ENCODE peak calls at places on chromosomes 5 and 9, in seven cellular contexts. E is tibial artery; T is stimulated activated naive B cell treated with anti-CD40 and anti-IgM and Interleukin-4, amounts not matched to agents 10 μg/mL and 1 μg/mL and 100 μg/mL, for 72 hours; Y is endothelial cell; L is HS-5; X is fibroblast of lung; S is neural progenitor cell. F is an unnamed sample.

GRCh38 chr9:126615791-126616447 is 2.2 kb downstream of the LMX1B start:
- DNase-seq in T (no peak), L (no peak), X (no peak), S (peak), E (no peak), Y (no peak), F (no peak)

GRCh38 chr9:87792831-87793288 is 66.9 kb downstream of the CTSL start:
- DNase-seq in E (peak), L (peak), T (peak), S (no peak), Y (no peak), X (peak), F (peak)

GRCh38 chr9:117307701-117308100 is 107.2 kb downstream of the ASTN2 start:
- DNase-seq in E (no peak), Y (no peak), X (no peak), T (no peak), S (no peak), L (no peak), F (no peak)

GRCh38 chr9:438961-439768 is 224.5 kb downstream of the DOCK8 start:
- DNase-seq in Y (no peak), S (no peak), T (no peak), L (no peak), E (no peak), X (no peak), F (no peak)

GRCh38 chr5:154058055-154059038 is 19.6 kb downstream of the MFAP3 start:
- DNase-seq in X (peak), Y (no peak), L (no peak), E (no peak), T (no peak), S (no peak), F (no peak)

GRCh38 chr9:6040077-6040476 is 24.7 kb upstream of the RANBP6 start:
- DNase-seq in E (no peak), S (no peak), Y (no peak), T (no peak), X (no peak), L (no peak), F (no peak)

GRCh38 chr9:124784503-124784902 is 7.6 kb downstream of the OLFML2A start:
- DNase-seq in X (no peak), Y (no peak), S (no peak), T (no peak), E (no peak), L (no peak), F (no peak)

GRCh38 chr9:70465398-70465797 is 50.9 kb upstream of the KLF9 start:
- DNase-seq in T (no peak), S (no peak), Y (no peak), E (no peak), L (no peak), X (no peak), F (no peak)

GRCh38 chr5:30874234-30875034 is 319.1 kb upstream of the CDH6 start:
- DNase-seq in S (no peak), L (no peak), E (no peak), T (no peak), Y (no peak), X (no peak), F (no peak)

GRCh38 chr9:134032456-134033222 is 7.4 kb downstream of the BRD3OS start:
- DNase-seq in S (no peak), L (no peak), X (no peak), E (no peak), T (no peak), Y (no peak), F (no peak)

GRCh38 chr9:105877719-105878118 is 183.4 kb downstream of the TMEM38B start:
- DNase-seq in S (peak), L (no peak), T (no peak), X (no peak), E (no peak), Y (no peak), F (no peak)

GRCh38 chr5:458547-459353 is 15.8 kb downstream of the EXOC3 start:
- DNase-seq in L (no peak), Y (no peak), X (peak), E (peak), T (peak), S (no peak), F (peak)

GRCh38 chr5:16505904-16506303 is 40.3 kb upstream of the ZNF622 start:
- DNase-seq in Y (no peak), T (no peak), E (no peak), L (no peak), S (no peak), X (no peak), F (no peak)

GRCh38 chr9:116565986-116566385 is 121.1 kb upstream of the TRIM32 start:
- DNase-seq in X (peak), L (no peak), S (no peak), Y (no peak), T (no peak), E (no peak), F (no peak)

GRCh38 chr5:3333836-3334235 is 261.8 kb upstream of the IRX1 start:
- DNase-seq in L (no peak), X (no peak), E (peak), S (no peak), Y (no peak), T (no peak), F (no peak)

GRCh38 chr9:127519301-127520166 is 68.2 kb downstream of the LRSAM1 start:
- DNase-seq in L (peak), E (peak), X (peak), T (peak), S (no peak), Y (no peak), F (peak)

GRCh38 chr5:82793808-82794419 is 283.3 kb downstream of the TMEM167A start:
- DNase-seq in S (peak), T (no peak), E (no peak), L (no peak), X (peak), Y (peak), F (no peak)